ENCODE peak calls at places on chromosomes 16 and 17, in six cellular contexts. S, D, M, O, Y and H are unnamed samples.

GRCh38 chr17:40063034-40063765 is 435 bp downstream of the THRA start:
- DNase-seq in S (no peak), D (no peak), M (no peak), O (peak; percentile 69), Y (peak; percentile 55), H (peak; percentile 40)

GRCh38 chr16:28063611-28064061 is at the start of gene GSG1L:
- DNase-seq in S (no peak), D (no peak), M (no peak), O (peak; percentile 49), Y (no peak), H (peak; percentile 27)

GRCh38 chr17:4872786-4873185 is 26.6 kb upstream of the C17orf107 start:
- DNase-seq in S (no peak), D (no peak), M (no peak), O (no peak), Y (no peak), H (no peak)

GRCh38 chr16:2483160-2483559 is 8.2 kb downstream of the TBC1D24 start:
- DNase-seq in S (no peak), D (no peak), M (no peak), O (peak; percentile 22), Y (no peak), H (no peak)

GRCh38 chr16:67170168-67170947 is at the start of gene NOL3:
- DNase-seq in S (no peak), D (peak; percentile 72), M (peak; percentile 86), O (peak; percentile 70), Y (peak; percentile 90), H (no peak)

GRCh38 chr16:52756812-52757517 is 210.0 kb upstream of the TOX3 start:
- DNase-seq in S (no peak), D (no peak), M (no peak), O (no peak), Y (no peak), H (no peak)

GRCh38 chr17:79814624-79814965 is 17.7 kb upstream of the CBX8 start:
- DNase-seq in S (no peak), D (no peak), M (no peak), O (no peak), Y (no peak), H (no peak)

GRCh38 chr16:28975158-28975603 is 603 bp downstream of the SPNS1 start:
- DNase-seq in S (no peak), D (no peak), M (no peak), O (no peak), Y (peak; percentile 2), H (no peak)

GRCh38 chr16:65176603-65177002 is 54.7 kb upstream of the CDH11 start:
- DNase-seq in S (peak; percentile 80), D (peak; percentile 90), M (peak; percentile 84), O (no peak), Y (peak; percentile 92), H (no peak)

GRCh38 chr17:31313982-31314787 is at the start of gene EVI2B:
- DNase-seq in S (no peak), D (peak; percentile 77), M (peak; percentile 21), O (no peak), Y (peak; percentile 75), H (no peak)

GRCh38 chr17:80942360-80943345 is 49.0 kb upstream of the CHMP6 start:
- DNase-seq in S (peak; percentile 68), D (peak; percentile 88), M (peak; percentile 84), O (peak; percentile 12), Y (peak; percentile 94), H (no peak)

GRCh38 chr16:3950343-3951193 is 70.1 kb upstream of the CREBBP start:
- DNase-seq in S (peak; percentile 96), D (peak; percentile 98), M (peak; percentile 94), O (no peak), Y (peak; percentile 99), H (no peak)

GRCh38 chr17:29918922-29919856 is 10.8 kb downstream of the SSH2 start:
- DNase-seq in S (no peak), D (no peak), M (peak; percentile 59), O (no peak), Y (no peak), H (no peak)

GRCh38 chr16:76946879-76947278 is 244.1 kb upstream of the MON1B start:
- DNase-seq in S (peak; percentile 28), D (peak; percentile 93), M (peak; percentile 64), O (no peak), Y (peak; percentile 83), H (no peak)

GRCh38 chr16:24118126-24118821 is 137.9 kb upstream of the CACNG3 start:
- DNase-seq in S (no peak), D (no peak), M (no peak), O (no peak), Y (no peak), H (no peak)

GRCh38 chr17:36947922-36948716 is 635 bp upstream of the AATF start:
- DNase-seq in S (no peak), D (no peak), M (no peak), O (no peak), Y (no peak), H (no peak)

GRCh38 chr16:67942200-67942509 is 1.8 kb downstream of the LCAT start:
- DNase-seq in S (no peak), D (peak; percentile 39), M (peak; percentile 27), O (peak; percentile 67), Y (peak; percentile 40), H (peak; percentile 61)

GRCh38 chr17:42798011-42798382 is 507 bp downstream of the COA3 start:
- DNase-seq in S (no peak), D (no peak), M (no peak), O (no peak), Y (no peak), H (no peak)

GRCh38 chr16:80298676-80299075 is 242.1 kb upstream of the DYNLRB2 start:
- DNase-seq in S (no peak), D (no peak), M (no peak), O (no peak), Y (no peak), H (no peak)

GRCh38 chr17:75697651-75698291 is 23.5 kb upstream of the ITGB4 start:
- DNase-seq in S (no peak), D (no peak), M (no peak), O (no peak), Y (no peak), H (no peak)

GRCh38 chr16:68083239-68083781 is 1.9 kb upstream of the NFATC3 start:
- DNase-seq in S (no peak), D (no peak), M (no peak), O (no peak), Y (no peak), H (no peak)

GRCh38 chr16:84462296-84463210 is 41.9 kb downstream of the MEAK7 start:
- DNase-seq in S (no peak), D (no peak), M (no peak), O (no peak), Y (no peak), H (no peak)

GRCh38 chr17:27760069-27760885 is 40.1 kb downstream of the NOS2 start:
- DNase-seq in S (no peak), D (peak; percentile 35), M (peak; percentile 15), O (peak; percentile 89), Y (peak; percentile 48), H (peak; percentile 80)

GRCh38 chr17:50909765-50910661 is 43.9 kb upstream of the TOB1 start:
- DNase-seq in S (no peak), D (no peak), M (no peak), O (no peak), Y (no peak), H (no peak)

GRCh38 chr16:27920391-27920891 is 143.1 kb downstream of the GSG1L start:
- DNase-seq in S (no peak), D (no peak), M (no peak), O (peak; percentile 78), Y (peak; percentile 6), H (peak; percentile 31)

GRCh38 chr16:4684763-4685162 is 8.6 kb upstream of the NUDT16L1 start:
- DNase-seq in S (no peak), D (no peak), M (no peak), O (no peak), Y (no peak), H (no peak)

GRCh38 chr17:29583324-29584248 is 5.9 kb downstream of the GIT1 start:
- DNase-seq in S (no peak), D (no peak), M (no peak), O (no peak), Y (no peak), H (no peak)

DNA sequence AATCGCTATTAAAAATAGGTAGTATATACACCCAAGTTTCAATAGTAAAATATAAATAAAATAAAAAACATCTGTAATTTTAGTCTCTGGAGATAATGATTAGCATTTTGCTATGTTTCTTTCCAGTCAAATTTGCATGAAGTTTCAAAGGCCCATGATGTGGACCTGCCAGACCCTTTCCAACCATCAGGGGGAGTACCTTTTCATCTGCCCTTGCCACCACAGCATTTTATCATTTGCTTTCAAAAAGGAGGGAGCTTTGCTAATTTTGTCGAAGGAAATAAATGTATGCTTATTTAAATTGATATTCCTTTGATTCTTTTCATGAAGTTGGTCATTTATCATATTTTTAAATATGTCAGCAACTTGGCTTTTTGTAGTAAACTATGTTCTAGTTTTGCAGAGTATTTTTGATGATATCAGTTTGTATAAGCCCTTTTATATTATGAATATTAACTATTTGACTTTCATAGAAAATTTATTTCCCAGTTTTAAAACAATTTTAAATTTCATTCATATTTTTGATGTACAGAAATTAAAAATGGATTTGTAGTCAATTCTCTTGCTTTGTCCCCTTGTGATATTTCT is 115.2 kb upstream of the NETO2 start:
- DNase-seq in S (no peak), D (peak; percentile 37), M (peak; percentile 13), O (peak; percentile 31), Y (peak; percentile 42), H (peak; percentile 37)
- TF ChIP-seq CTCF in S (peak; percentile 80), D (peak; percentile 82), M (peak; percentile 86), O (peak; percentile 76), Y (peak; percentile 85), H (peak; percentile 67)

GRCh38 chr16:26664086-26664485 is 402.6 kb upstream of the C16orf82 start:
- DNase-seq in S (no peak), D (no peak), M (no peak), O (no peak), Y (no peak), H (no peak)

GRCh38 chr16:26658486-26658885 is 408.2 kb upstream of the C16orf82 start:
- DNase-seq in S (no peak), D (no peak), M (no peak), O (no peak), Y (no peak), H (no peak)
- TF ChIP-seq CTCF in S (no peak), D (no peak), M (no peak), O (no peak), Y (no peak), H (no peak)

GRCh38 chr16:592518-593306 is 2.8 kb downstream of the RAB40C start:
- DNase-seq in S (no peak), D (peak; percentile 36), M (no peak), O (no peak), Y (peak; percentile 59), H (no peak)
- TF ChIP-seq CTCF in S (no peak), D (no peak), M (no peak), O (no peak), Y (no peak), H (no peak)

GRCh38 chr17:44599298-44600175 is 42.3 kb downstream of the FZD2 start:
- DNase-seq in S (peak; percentile 90), D (peak; percentile 99), M (peak; percentile 98), O (no peak), Y (peak; percentile 98), H (no peak)

GRCh38 chr17:44598932-44599297 is 41.6 kb downstream of the FZD2 start:
- DNase-seq in S (no peak), D (no peak), M (no peak), O (no peak), Y (no peak), H (no peak)

GRCh38 chr17:44601574-44602372 is 44.5 kb downstream of the FZD2 start:
- DNase-seq in S (no peak), D (peak; percentile 65), M (peak; percentile 40), O (no peak), Y (no peak), H (no peak)

GRCh38 chr17:44595216-44595775 is 38.0 kb downstream of the FZD2 start:
- DNase-seq in S (no peak), D (no peak), M (no peak), O (no peak), Y (no peak), H (no peak)

GRCh38 chr17:44598329-44598728 is 41.0 kb downstream of the FZD2 start:
- DNase-seq in S (no peak), D (no peak), M (no peak), O (no peak), Y (no peak), H (no peak)
- TF ChIP-seq CTCF in S (no peak), D (no peak), M (no peak), O (no peak), Y (no peak), H (no peak)